ENCODE peak calls at places on chromosomes 5 and 9, in six cellular contexts. P is transverse colon, N is HCT116, Q is adrenal gland, T is heart left ventricle, G is endothelial cell of umbilical vein. F is an unnamed sample.

GRCh38 chr5:98635631-98636030 is 137.8 kb upstream of the RGMB start:
- DNase-seq in N (no peak), Q (no peak), G (peak), P (no peak), T (no peak), F (no peak)

GRCh38 chr5:170503970-170504525 is at the start of gene KCNIP1:
- DNase-seq in N (no peak), G (peak), P (no peak), Q (peak), T (peak), F (no peak)

GRCh38 chr5:154236459-154237375 is 46.2 kb downstream of the GALNT10 start:
- DNase-seq in P (no peak), Q (no peak), T (no peak), N (no peak), G (no peak), F (no peak)

GRCh38 chr9:91503650-91504007 is 80.0 kb upstream of the NFIL3 start:
- DNase-seq in N (no peak), Q (no peak), T (no peak), P (no peak), G (no peak), F (no peak)

GRCh38 chr9:38682713-38683112 is 37.2 kb downstream of the FAM240B start:
- DNase-seq in Q (no peak), T (no peak), P (no peak), N (peak), G (peak), F (no peak)

GRCh38 chr5:108238461-108238860 is 143.4 kb downstream of the FBXL17 start:
- DNase-seq in G (no peak), P (no peak), T (no peak), N (no peak), Q (no peak), F (no peak)

GRCh38 chr9:90538566-90538965 is 104.1 kb downstream of the DIRAS2 start:
- DNase-seq in P (no peak), G (no peak), T (no peak), Q (no peak), N (no peak), F (no peak)

GRCh38 chr5:87147441-87147840 is 120.2 kb upstream of the RASA1 start:
- DNase-seq in T (no peak), Q (no peak), G (no peak), P (no peak), N (no peak), F (no peak)

GRCh38 chr5:138468133-138468965 is 3.1 kb downstream of the EGR1 start:
- DNase-seq in P (no peak), T (no peak), N (peak), G (peak), Q (no peak), F (no peak)

GRCh38 chr5:115857621-115858349 is 16.1 kb downstream of the AP3S1 start:
- DNase-seq in P (no peak), G (peak), N (no peak), Q (no peak), T (no peak), F (no peak)

GRCh38 chr9:114153761-114154596 is 1.4 kb upstream of the COL27A1 start:
- DNase-seq in P (no peak), T (no peak), N (no peak), G (no peak), Q (peak), F (no peak)

GRCh38 chr9:19162956-19163355 is 35.7 kb upstream of the PLIN2 start:
- DNase-seq in Q (no peak), N (no peak), P (no peak), T (no peak), G (no peak), F (no peak)

GRCh38 chr9:137241490-137242328 is 622 bp downstream of the TUBB4B start:
- DNase-seq in T (peak), Q (peak), N (no peak), G (peak), P (peak), F (peak)

GRCh38 chr5:167658890-167659289 is 632.6 kb upstream of the WWC1 start:
- DNase-seq in G (no peak), P (no peak), Q (no peak), N (no peak), T (no peak), F (no peak)

GRCh38 chr5:139644001-139644456 is 4.1 kb upstream of the CXXC5 start:
- DNase-seq in G (no peak), Q (no peak), T (no peak), N (no peak), P (peak), F (no peak)

GRCh38 chr5:117624226-117624625 is 1049.6 kb upstream of the SEMA6A start:
- DNase-seq in G (no peak), T (no peak), P (no peak), N (no peak), Q (no peak), F (no peak)

GRCh38 chr9:125889122-125889523 is 141.9 kb downstream of the PBX3 start:
- DNase-seq in P (no peak), N (no peak), G (peak), Q (peak), T (peak), F (no peak)

GRCh38 chr9:99294850-99295461 is 72.9 kb downstream of the SEC61B start:
- DNase-seq in N (peak), P (no peak), G (no peak), Q (no peak), T (no peak), F (no peak)

GRCh38 chr5:16602182-16602581 is 14.6 kb downstream of the RETREG1 start:
- DNase-seq in T (no peak), P (no peak), Q (no peak), G (no peak), N (no peak), F (no peak)

GRCh38 chr9:134889386-134890214 is 9.0 kb downstream of the FCN2 start:
- DNase-seq in G (no peak), Q (peak), N (no peak), P (no peak), T (no peak), F (no peak)

GRCh38 chr5:124263680-124264491 is 482.6 kb downstream of the ZNF608 start:
- DNase-seq in G (peak), Q (no peak), T (no peak), N (no peak), P (no peak), F (no peak)

DNA sequence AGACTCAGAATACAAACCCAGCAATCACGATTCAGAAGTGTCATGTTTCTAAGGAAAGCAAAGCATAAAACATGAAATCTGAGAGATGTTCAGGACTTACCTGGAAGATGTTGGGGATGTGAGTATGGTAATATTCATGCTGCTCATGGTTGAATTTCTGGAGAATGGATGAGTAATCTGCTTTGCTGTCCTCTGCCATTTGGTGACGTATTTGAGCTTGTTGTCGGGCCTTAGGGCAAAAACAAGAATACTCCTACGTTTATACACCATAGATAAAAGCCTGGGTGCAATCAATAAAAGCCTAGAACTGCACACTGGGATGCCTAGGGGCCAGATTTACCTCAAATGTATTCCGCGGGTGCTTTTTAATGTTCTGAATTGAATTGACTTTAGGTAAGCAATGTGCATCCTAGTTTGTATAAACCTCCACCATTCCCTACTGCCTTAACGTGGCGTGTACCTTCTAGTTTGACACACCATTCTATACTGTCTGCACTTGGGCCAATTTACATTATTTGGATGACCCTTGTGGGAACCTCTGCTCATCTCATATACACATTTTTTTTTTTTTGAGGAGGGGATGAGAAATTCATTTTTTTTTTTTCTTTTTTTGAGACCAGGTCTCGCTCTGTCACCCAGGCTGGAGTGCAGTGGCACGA is 94.3 kb downstream of the USP20 start:
- DNase-seq in N (no peak), P (no peak), G (no peak), Q (no peak), T (no peak), F (no peak)
- TF ChIP-seq POLR2A in N (no peak), P (no peak), G (no peak), Q (no peak), T (no peak), F (no peak)

DNA sequence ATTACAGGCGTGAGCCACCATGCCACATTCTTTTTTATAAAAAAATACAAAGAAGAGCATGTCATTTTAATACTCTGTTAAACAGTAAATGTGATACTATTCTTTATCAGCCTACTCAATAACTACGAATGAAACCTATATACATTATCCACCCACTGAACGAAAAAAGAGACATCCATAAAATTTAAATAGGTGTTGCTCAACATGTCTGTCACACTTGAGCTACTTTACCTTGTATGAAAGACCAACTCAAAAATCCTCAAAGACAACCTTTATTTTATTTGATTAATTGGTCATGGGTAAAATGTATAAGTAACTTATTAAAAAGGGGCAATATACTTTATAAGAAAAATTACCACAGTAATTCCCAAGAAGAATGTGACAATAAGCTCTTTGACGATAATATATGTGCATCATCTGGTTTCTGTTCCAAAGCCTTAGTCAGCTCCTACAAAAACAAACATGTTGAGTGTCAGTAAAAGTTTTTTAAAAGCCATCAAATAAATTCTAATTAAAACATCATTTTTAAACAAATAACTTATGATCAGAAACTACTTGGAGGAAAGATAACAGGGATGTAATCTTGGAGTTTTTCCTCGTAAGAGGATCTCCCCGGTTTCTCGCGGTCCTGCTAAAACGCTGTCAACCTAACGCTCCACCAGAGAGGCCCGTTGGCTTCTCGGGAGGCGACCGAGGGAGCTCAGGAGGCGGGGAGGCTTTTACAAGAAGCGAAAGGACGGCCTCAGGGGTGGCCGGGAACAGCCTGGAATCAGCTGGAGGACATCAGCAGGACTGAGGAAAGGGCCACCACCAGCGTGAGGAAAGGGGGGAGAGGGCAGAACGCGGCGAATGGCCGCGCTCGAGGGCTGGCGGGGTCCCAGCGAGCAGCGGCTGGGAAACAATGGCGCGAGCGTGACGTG is 13.5 kb upstream of the ANKRD18B start:
- DNase-seq in G (peak), N (no peak), P (peak), T (peak), Q (peak), F (peak)
- TF ChIP-seq POLR2A in G (peak), N (peak), P (no peak), T (peak), Q (peak), F (no peak)

DNA sequence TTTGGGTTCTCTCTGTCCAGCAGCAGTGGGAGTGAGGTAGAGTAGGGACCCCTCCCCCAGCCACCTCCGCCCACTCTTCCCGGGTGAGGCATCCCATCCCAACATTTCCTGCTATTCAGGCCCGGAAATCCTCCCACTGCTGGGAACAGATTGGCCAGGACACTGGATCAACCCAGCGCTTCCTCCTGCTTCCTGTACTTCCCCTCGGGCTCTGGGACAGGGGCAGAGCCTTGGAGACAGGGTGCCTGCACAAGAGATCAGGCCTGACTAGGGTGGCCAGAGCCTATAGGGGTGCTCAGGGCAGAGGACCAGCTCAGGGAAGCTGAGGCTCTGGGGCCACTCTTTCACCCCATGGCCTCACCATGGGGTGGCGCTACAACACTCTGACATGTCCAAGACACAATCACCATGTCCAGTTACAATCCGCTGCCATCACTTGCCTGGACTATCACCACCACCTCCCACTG is 14.5 kb downstream of the SH2D3C start:
- DNase-seq in N (no peak), P (peak), Q (peak), G (peak), T (peak), F (peak)
- TF ChIP-seq POLR2A in N (no peak), P (no peak), Q (no peak), G (peak), T (peak), F (no peak)

GRCh38 chr5:62418462-62419076 is 6.0 kb downstream of the IPO11 start:
- DNase-seq in N (no peak), T (no peak), G (no peak), P (no peak), Q (no peak), F (no peak)

GRCh38 chr5:62412549-62413329 is at the start of gene IPO11:
- DNase-seq in N (peak), P (peak), T (peak), G (peak), Q (peak), F (peak)
- TF ChIP-seq POLR2A in N (peak), P (peak), T (peak), G (peak), Q (peak), F (peak)

DNA sequence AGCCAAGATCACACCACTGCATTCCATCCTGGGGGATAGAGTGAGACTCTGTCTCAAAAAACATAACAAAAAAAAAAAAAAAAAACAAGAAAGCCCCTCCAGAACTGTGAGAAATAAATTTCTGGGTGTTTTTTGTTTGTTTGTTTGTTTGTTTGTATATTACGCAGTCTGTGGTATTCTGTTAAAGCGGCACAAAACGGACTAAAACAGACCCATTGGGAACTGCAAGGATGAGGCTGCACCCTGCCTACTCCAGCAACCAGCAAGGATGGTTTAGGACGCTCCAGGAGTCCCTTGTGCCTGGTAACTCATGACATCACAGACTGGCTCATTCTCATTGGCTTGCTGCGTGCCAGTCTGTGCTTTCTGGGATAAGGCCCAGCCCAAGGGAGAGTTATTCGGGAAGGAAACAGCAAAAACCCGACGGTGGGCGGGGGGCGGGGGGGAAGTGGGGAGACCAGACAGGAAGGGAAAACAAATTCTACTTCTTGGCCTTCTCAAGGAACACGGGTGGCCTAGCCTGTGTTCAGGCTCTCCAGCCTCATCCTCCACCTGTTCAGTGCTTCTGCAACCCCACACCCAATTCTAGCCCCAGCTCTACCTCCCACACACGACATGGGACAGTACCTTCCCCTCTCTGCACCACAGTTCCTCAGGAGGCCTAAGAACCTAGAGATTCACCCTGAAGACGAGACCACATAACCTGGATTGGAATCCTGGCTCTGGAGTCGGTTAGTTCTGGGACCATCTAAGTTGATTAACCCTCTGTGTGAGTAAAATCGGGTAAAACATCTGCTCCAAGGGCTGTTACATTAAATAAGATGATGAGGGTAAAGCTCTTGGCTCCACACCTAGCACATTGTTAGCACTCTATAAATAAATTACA is 2.8 kb downstream of the CD74 start:
- DNase-seq in T (peak), P (peak), G (peak), Q (peak), N (peak), F (peak)
- TF ChIP-seq POLR2A in T (peak), P (peak), G (no peak), Q (peak), N (no peak), F (peak)